ENCODE peak calls at places on chromosome 5, in eight cellular contexts. One of them, this sample, is unnamed.

GRCh38 chr5:88190106-88190834 is 78.4 kb downstream of the TMEM161B start:
- DNase-seq in right atrium auricular region: no peak
- DNase-seq in cardiac muscle cell: no peak
- DNase-seq in aorta: no peak
- DNase-seq in thoracic aorta: no peak
- DNase-seq in breast epithelium: no peak
- DNase-seq in mucosa of descending colon: no peak
- DNase-seq in adipocyte: no peak
- DNase-seq in this sample: no peak

GRCh38 chr5:112483704-112484103 is 64.6 kb upstream of the EPB41L4A start:
- DNase-seq in adipocyte: no peak
- DNase-seq in mucosa of descending colon: no peak
- DNase-seq in breast epithelium: no peak
- DNase-seq in thoracic aorta: no peak
- DNase-seq in cardiac muscle cell: no peak
- DNase-seq in right atrium auricular region: no peak
- DNase-seq in aorta: no peak
- DNase-seq in this sample: no peak

GRCh38 chr5:135241536-135241935 is 157.5 kb downstream of the MACROH2A1 start:
- DNase-seq in breast epithelium: peak; percentile 3
- DNase-seq in adipocyte: no peak
- DNase-seq in mucosa of descending colon: no peak
- DNase-seq in right atrium auricular region: peak; percentile 36
- DNase-seq in aorta: no peak
- DNase-seq in cardiac muscle cell: no peak
- DNase-seq in thoracic aorta: no peak
- DNase-seq in this sample: no peak

GRCh38 chr5:175609504-175609903 is 48.4 kb upstream of the HRH2 start:
- DNase-seq in breast epithelium: no peak
- DNase-seq in right atrium auricular region: no peak
- DNase-seq in thoracic aorta: no peak
- DNase-seq in cardiac muscle cell: no peak
- DNase-seq in adipocyte: no peak
- DNase-seq in mucosa of descending colon: no peak
- DNase-seq in aorta: no peak
- DNase-seq in this sample: no peak

GRCh38 chr5:52807723-52808122 is 20.0 kb downstream of the ITGA1 start:
- DNase-seq in aorta: no peak
- DNase-seq in cardiac muscle cell: no peak
- DNase-seq in breast epithelium: no peak
- DNase-seq in adipocyte: no peak
- DNase-seq in right atrium auricular region: no peak
- DNase-seq in mucosa of descending colon: no peak
- DNase-seq in thoracic aorta: no peak
- DNase-seq in this sample: no peak

GRCh38 chr5:149999866-150000260 is 591 bp downstream of the TIGD6 start:
- DNase-seq in cardiac muscle cell: no peak
- DNase-seq in right atrium auricular region: no peak
- DNase-seq in mucosa of descending colon: no peak
- DNase-seq in aorta: no peak
- DNase-seq in thoracic aorta: no peak
- DNase-seq in breast epithelium: no peak
- DNase-seq in adipocyte: peak; percentile 73
- DNase-seq in this sample: no peak

GRCh38 chr5:131379723-131380122 is 115.9 kb downstream of the CDC42SE2 start:
- DNase-seq in breast epithelium: no peak
- DNase-seq in thoracic aorta: no peak
- DNase-seq in adipocyte: no peak
- DNase-seq in cardiac muscle cell: peak; percentile 90
- DNase-seq in mucosa of descending colon: no peak
- DNase-seq in right atrium auricular region: no peak
- DNase-seq in aorta: no peak
- DNase-seq in this sample: no peak

GRCh38 chr5:134647750-134648424 is 698 bp upstream of the SEC24A start:
- DNase-seq in cardiac muscle cell: peak; percentile 74
- DNase-seq in right atrium auricular region: no peak
- DNase-seq in breast epithelium: no peak
- DNase-seq in thoracic aorta: no peak
- DNase-seq in aorta: no peak
- DNase-seq in mucosa of descending colon: no peak
- DNase-seq in adipocyte: peak; percentile 80
- DNase-seq in this sample: no peak

GRCh38 chr5:76104027-76104426 is 20.8 kb downstream of the SV2C start:
- DNase-seq in mucosa of descending colon: peak; percentile 77
- DNase-seq in right atrium auricular region: no peak
- DNase-seq in thoracic aorta: no peak
- DNase-seq in aorta: no peak
- DNase-seq in cardiac muscle cell: peak; percentile 20
- DNase-seq in breast epithelium: no peak
- DNase-seq in adipocyte: peak; percentile 23
- DNase-seq in this sample: no peak

GRCh38 chr5:36272136-36272665 is 29.5 kb downstream of the RANBP3L start:
- DNase-seq in breast epithelium: no peak
- DNase-seq in thoracic aorta: no peak
- DNase-seq in right atrium auricular region: no peak
- DNase-seq in cardiac muscle cell: peak; percentile 16
- DNase-seq in mucosa of descending colon: no peak
- DNase-seq in adipocyte: peak; percentile 5
- DNase-seq in aorta: no peak
- DNase-seq in this sample: no peak

GRCh38 chr5:150328458-150328857 is 25.8 kb upstream of the ARSI start:
- DNase-seq in aorta: no peak
- DNase-seq in mucosa of descending colon: no peak
- DNase-seq in adipocyte: no peak
- DNase-seq in thoracic aorta: no peak
- DNase-seq in right atrium auricular region: no peak
- DNase-seq in cardiac muscle cell: no peak
- DNase-seq in breast epithelium: no peak
- DNase-seq in this sample: no peak

GRCh38 chr5:79795764-79796398 is 106.2 kb downstream of the CMYA5 start:
- DNase-seq in breast epithelium: peak; percentile 36
- DNase-seq in right atrium auricular region: no peak
- DNase-seq in mucosa of descending colon: no peak
- DNase-seq in cardiac muscle cell: peak; percentile 66
- DNase-seq in thoracic aorta: no peak
- DNase-seq in aorta: no peak
- DNase-seq in adipocyte: no peak
- DNase-seq in this sample: no peak

GRCh38 chr5:158976035-158976434 is 123.7 kb downstream of the EBF1 start:
- DNase-seq in mucosa of descending colon: no peak
- DNase-seq in cardiac muscle cell: peak; percentile 87
- DNase-seq in breast epithelium: no peak
- DNase-seq in thoracic aorta: no peak
- DNase-seq in adipocyte: peak; percentile 76
- DNase-seq in right atrium auricular region: no peak
- DNase-seq in aorta: no peak
- DNase-seq in this sample: no peak

GRCh38 chr5:138467711-138468132 is 2.4 kb downstream of the EGR1 start:
- DNase-seq in cardiac muscle cell: peak; percentile 51
- DNase-seq in thoracic aorta: no peak
- DNase-seq in mucosa of descending colon: no peak
- DNase-seq in adipocyte: no peak
- DNase-seq in breast epithelium: peak; percentile 32
- DNase-seq in right atrium auricular region: peak; percentile 63
- DNase-seq in aorta: no peak
- DNase-seq in this sample: no peak

GRCh38 chr5:124773291-124774001 is 27.0 kb upstream of the ZNF608 start:
- DNase-seq in cardiac muscle cell: no peak
- DNase-seq in breast epithelium: no peak
- DNase-seq in aorta: no peak
- DNase-seq in adipocyte: peak; percentile 40
- DNase-seq in right atrium auricular region: no peak
- DNase-seq in mucosa of descending colon: no peak
- DNase-seq in thoracic aorta: no peak
- DNase-seq in this sample: no peak

GRCh38 chr5:32339198-32339597 is 26.5 kb upstream of the MTMR12 start:
- DNase-seq in cardiac muscle cell: peak; percentile 14
- DNase-seq in aorta: no peak
- DNase-seq in right atrium auricular region: no peak
- DNase-seq in adipocyte: no peak
- DNase-seq in breast epithelium: no peak
- DNase-seq in mucosa of descending colon: no peak
- DNase-seq in thoracic aorta: no peak
- DNase-seq in this sample: peak; percentile 35

GRCh38 chr5:180235077-180235476 is 26.1 kb upstream of the RASGEF1C start:
- DNase-seq in cardiac muscle cell: no peak
- DNase-seq in aorta: no peak
- DNase-seq in right atrium auricular region: no peak
- DNase-seq in mucosa of descending colon: no peak
- DNase-seq in breast epithelium: no peak
- DNase-seq in thoracic aorta: no peak
- DNase-seq in adipocyte: no peak
- DNase-seq in this sample: no peak

GRCh38 chr5:132823481-132824050 is 6.9 kb downstream of the SHROOM1 start:
- DNase-seq in right atrium auricular region: no peak
- DNase-seq in breast epithelium: no peak
- DNase-seq in cardiac muscle cell: no peak
- DNase-seq in aorta: no peak
- DNase-seq in thoracic aorta: no peak
- DNase-seq in mucosa of descending colon: no peak
- DNase-seq in adipocyte: no peak
- DNase-seq in this sample: no peak
- H3K4me3 ChIP-seq in right atrium auricular region: peak overlapping the region; percentile 38
- H3K4me3 ChIP-seq in breast epithelium: peak overlapping the region; percentile 37
- H3K4me3 ChIP-seq in cardiac muscle cell: no peak overlapping the region
- H3K4me3 ChIP-seq in aorta: no peak overlapping the region
- H3K4me3 ChIP-seq in thoracic aorta: peak overlapping the region; percentile 55
- H3K4me3 ChIP-seq in mucosa of descending colon: no peak overlapping the region
- H3K4me3 ChIP-seq in adipocyte: no peak overlapping the region
- H3K4me3 ChIP-seq in this sample: no peak overlapping the region

DNA sequence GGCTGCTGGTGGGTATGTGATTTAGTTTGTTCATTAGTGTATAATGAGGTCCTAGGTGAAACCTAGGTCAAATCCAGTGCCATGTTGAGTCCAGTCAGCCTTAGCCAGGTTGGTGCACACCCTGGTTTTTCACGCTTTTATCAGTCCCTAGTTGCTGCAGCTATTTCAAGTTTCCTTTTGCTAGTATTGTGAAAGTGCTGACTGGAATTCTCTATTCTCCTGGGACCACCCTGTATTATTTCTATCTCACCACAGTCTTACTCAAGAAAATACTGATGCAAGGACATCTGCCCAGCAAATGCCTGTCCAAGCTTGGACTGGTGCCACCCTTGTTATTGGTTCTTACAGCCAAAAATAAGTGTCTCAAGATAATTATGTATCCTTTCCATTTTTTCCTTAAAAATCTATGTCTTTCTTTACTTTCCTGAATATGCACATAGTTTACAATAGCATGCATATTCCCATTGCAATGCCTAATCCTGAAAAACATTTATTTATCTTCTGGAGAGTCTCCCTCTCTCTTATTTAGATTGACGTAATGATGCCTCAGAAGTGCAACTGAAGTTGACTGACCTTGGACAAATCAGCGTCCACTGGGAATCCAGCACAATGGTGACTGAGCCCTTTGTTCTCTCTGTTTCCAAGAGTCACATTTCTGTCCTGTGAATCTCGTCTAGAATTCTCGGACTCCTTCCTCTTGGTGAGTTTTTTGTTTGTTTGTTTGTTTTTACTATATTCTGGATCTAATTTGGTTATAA is 1075.0 kb downstream of the CDH9 start:
- DNase-seq in mucosa of descending colon: no peak
- DNase-seq in thoracic aorta: no peak
- DNase-seq in breast epithelium: no peak
- DNase-seq in cardiac muscle cell: no peak
- DNase-seq in aorta: no peak
- DNase-seq in adipocyte: no peak
- DNase-seq in right atrium auricular region: peak; percentile 66
- DNase-seq in this sample: no peak
- H3K4me3 ChIP-seq in mucosa of descending colon: no peak overlapping the region
- H3K4me3 ChIP-seq in thoracic aorta: no peak overlapping the region
- H3K4me3 ChIP-seq in breast epithelium: peak overlapping the region; percentile 11
- H3K4me3 ChIP-seq in cardiac muscle cell: no peak overlapping the region
- H3K4me3 ChIP-seq in aorta: no peak overlapping the region
- H3K4me3 ChIP-seq in adipocyte: peak overlapping the region; percentile 82
- H3K4me3 ChIP-seq in right atrium auricular region: no peak overlapping the region
- H3K4me3 ChIP-seq in this sample: no peak overlapping the region

GRCh38 chr5:168288349-168289245 is 2.8 kb upstream of the WWC1 start:
- DNase-seq in adipocyte: no peak
- DNase-seq in cardiac muscle cell: no peak
- DNase-seq in thoracic aorta: no peak
- DNase-seq in mucosa of descending colon: peak; percentile 80
- DNase-seq in breast epithelium: peak; percentile 76
- DNase-seq in right atrium auricular region: no peak
- DNase-seq in aorta: no peak
- DNase-seq in this sample: no peak
- H3K4me3 ChIP-seq in adipocyte: no peak overlapping the region
- H3K4me3 ChIP-seq in cardiac muscle cell: no peak overlapping the region
- H3K4me3 ChIP-seq in thoracic aorta: no peak overlapping the region
- H3K4me3 ChIP-seq in mucosa of descending colon: no peak overlapping the region
- H3K4me3 ChIP-seq in breast epithelium: peak overlapping the region; percentile 40
- H3K4me3 ChIP-seq in right atrium auricular region: no peak overlapping the region
- H3K4me3 ChIP-seq in aorta: no peak overlapping the region
- H3K4me3 ChIP-seq in this sample: no peak overlapping the region

DNA sequence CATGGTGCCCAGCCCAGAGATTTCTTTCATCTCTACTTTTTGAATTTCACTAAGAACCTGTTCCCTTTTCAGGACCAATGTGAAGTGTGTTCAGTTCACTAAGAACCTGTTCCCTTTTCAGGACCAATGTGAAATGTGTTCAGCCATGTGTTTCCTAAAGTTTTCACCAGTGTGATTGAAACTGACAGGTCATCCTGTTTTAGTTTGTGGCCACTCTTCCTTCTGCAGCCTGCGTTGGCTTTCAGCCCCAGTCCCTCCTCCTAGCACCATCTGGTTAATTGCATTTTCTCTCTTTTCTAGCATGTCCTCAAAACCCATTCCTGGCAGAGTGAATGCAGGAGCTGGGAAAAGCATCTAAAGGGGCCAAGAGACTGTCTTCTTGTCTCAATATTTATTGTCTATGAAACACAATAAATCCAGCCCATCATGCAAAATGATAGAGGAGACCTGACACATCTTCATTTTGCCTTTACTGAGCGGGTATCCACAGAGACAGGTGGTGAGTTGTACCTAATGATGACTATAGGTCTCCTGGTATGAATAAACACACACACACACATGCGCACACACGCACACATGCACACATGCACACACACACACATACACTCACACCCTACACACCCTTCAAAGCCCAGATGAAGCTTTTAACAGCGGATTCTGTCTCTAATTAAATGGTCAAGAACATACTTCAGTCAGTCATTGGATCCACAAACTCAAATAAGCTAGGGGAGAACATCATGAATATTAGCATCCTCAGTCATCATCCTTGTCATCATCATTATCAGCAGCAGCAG is 6.1 kb upstream of the PANK3 start:
- DNase-seq in adipocyte: peak; percentile 59
- DNase-seq in cardiac muscle cell: no peak
- DNase-seq in breast epithelium: no peak
- DNase-seq in mucosa of descending colon: no peak
- DNase-seq in aorta: no peak
- DNase-seq in thoracic aorta: no peak
- DNase-seq in right atrium auricular region: no peak
- DNase-seq in this sample: no peak
- H3K4me3 ChIP-seq in adipocyte: no peak overlapping the region
- H3K4me3 ChIP-seq in cardiac muscle cell: no peak overlapping the region
- H3K4me3 ChIP-seq in breast epithelium: no peak overlapping the region
- H3K4me3 ChIP-seq in mucosa of descending colon: no peak overlapping the region
- H3K4me3 ChIP-seq in aorta: no peak overlapping the region
- H3K4me3 ChIP-seq in thoracic aorta: no peak overlapping the region
- H3K4me3 ChIP-seq in right atrium auricular region: no peak overlapping the region
- H3K4me3 ChIP-seq in this sample: no peak overlapping the region

This sample was measured in Jurkat, Clone E6-1.